ENCODE peak calls at places on chromosomes 5 and 9, in seven cellular contexts. H is fibroblast of lung, C is pancreas, W is IMR-90, K is A549, Q is tibial artery, Z is psoas muscle. X is an unnamed sample. For H3K4me1, the result is how much of the 10 kb centered on the place peaks cover.

GRCh38 chr9:4366649-4367330 is 66.9 kb upstream of the GLIS3 start:
- DNase-seq in H (peak), C (peak), W (peak), K (peak), Q (no peak), Z (no peak), X (peak)

GRCh38 chr9:130833324-130833990 is 1.6 kb upstream of the ABL1 start:
- DNase-seq in H (peak), C (no peak), W (peak), K (no peak), Q (no peak), Z (no peak), X (no peak)

GRCh38 chr9:91803143-91803940 is 146.7 kb downstream of the ROR2 start:
- DNase-seq in H (peak), C (no peak), W (peak), K (no peak), Q (no peak), Z (no peak), X (peak)

GRCh38 chr9:126956929-126957686 is 42.5 kb downstream of the RALGPS1 start:
- DNase-seq in H (peak), C (no peak), W (peak), K (peak), Q (no peak), Z (no peak), X (peak)

GRCh38 chr5:81788271-81788670 is 37.4 kb upstream of the SSBP2 start:
- DNase-seq in H (no peak), C (no peak), W (no peak), K (no peak), Q (no peak), Z (no peak), X (no peak)

GRCh38 chr9:138098116-138098907 is 220.7 kb downstream of the CACNA1B start:
- DNase-seq in H (no peak), C (no peak), W (no peak), K (no peak), Q (peak), Z (no peak), X (no peak)

GRCh38 chr5:178277866-178278265 is 45.3 kb upstream of the PHYKPL start:
- DNase-seq in H (no peak), C (no peak), W (no peak), K (no peak), Q (no peak), Z (no peak), X (no peak)

GRCh38 chr9:16275795-16276624 is 594.5 kb downstream of the BNC2 start:
- DNase-seq in H (peak), C (no peak), W (no peak), K (no peak), Q (peak), Z (peak), X (no peak)

GRCh38 chr5:160312960-160313734 is 783 bp upstream of the CCNJL start:
- DNase-seq in H (no peak), C (no peak), W (no peak), K (no peak), Q (no peak), Z (no peak), X (no peak)

GRCh38 chr5:32443541-32444190 is 874 bp downstream of the ZFR start:
- DNase-seq in H (peak), C (peak), W (peak), K (peak), Q (peak), Z (peak), X (peak)

GRCh38 chr9:133932633-133933032 is 59.5 kb downstream of the VAV2 start:
- DNase-seq in H (no peak), C (no peak), W (no peak), K (no peak), Q (no peak), Z (no peak), X (no peak)

GRCh38 chr5:75603421-75603820 is 7.8 kb upstream of the ANKDD1B start:
- DNase-seq in H (peak), C (no peak), W (peak), K (no peak), Q (no peak), Z (no peak), X (peak)

GRCh38 chr9:32264171-32264862 is 120.1 kb upstream of the ACO1 start:
- DNase-seq in H (peak), C (no peak), W (peak), K (no peak), Q (no peak), Z (no peak), X (peak)

GRCh38 chr5:65338606-65339151 is 143.0 kb downstream of the ADAMTS6 start:
- DNase-seq in H (peak), C (no peak), W (peak), K (no peak), Q (no peak), Z (peak), X (no peak)

GRCh38 chr5:60178101-60178500 is 284.6 kb upstream of the PDE4D start:
- DNase-seq in H (peak), C (no peak), W (no peak), K (no peak), Q (no peak), Z (no peak), X (no peak)

GRCh38 chr5:78628260-78629024 is 20.1 kb downstream of the LHFPL2 start:
- DNase-seq in H (peak), C (peak), W (no peak), K (no peak), Q (no peak), Z (no peak), X (no peak)

GRCh38 chr9:16559418-16560188 is 310.9 kb downstream of the BNC2 start:
- DNase-seq in H (no peak), C (no peak), W (no peak), K (no peak), Q (no peak), Z (no peak), X (no peak)

GRCh38 chr9:106755727-106756126 is 107.2 kb upstream of the ZNF462 start:
- DNase-seq in H (no peak), C (peak), W (no peak), K (no peak), Q (no peak), Z (peak), X (no peak)

GRCh38 chr5:185095-186070 is 5.9 kb upstream of the LRRC14B start:
- DNase-seq in H (no peak), C (no peak), W (no peak), K (no peak), Q (no peak), Z (peak), X (no peak)
- H3K4me1 ChIP-seq in H (under half), C (under half), W (under half), K (under half), Q (under half), Z (under half), X (under half)

GRCh38 chr5:124513216-124513615 is 233.2 kb downstream of the ZNF608 start:
- DNase-seq in H (peak), C (no peak), W (peak), K (no peak), Q (no peak), Z (no peak), X (peak)

GRCh38 chr5:124514966-124515365 is 231.5 kb downstream of the ZNF608 start:
- DNase-seq in H (no peak), C (no peak), W (no peak), K (no peak), Q (no peak), Z (no peak), X (no peak)

GRCh38 chr5:124512236-124512635 is 234.2 kb downstream of the ZNF608 start:
- DNase-seq in H (peak), C (no peak), W (peak), K (no peak), Q (no peak), Z (peak), X (peak)

GRCh38 chr5:124516567-124516966 is 229.9 kb downstream of the ZNF608 start:
- DNase-seq in H (no peak), C (no peak), W (no peak), K (no peak), Q (no peak), Z (no peak), X (no peak)

GRCh38 chr5:124515494-124516222 is 230.8 kb downstream of the ZNF608 start:
- DNase-seq in H (no peak), C (no peak), W (no peak), K (no peak), Q (no peak), Z (no peak), X (no peak)
- H3K4me1 ChIP-seq in H (under half), C (under half), W (under half), K (under half), Q (under half), Z (under half), X (under half)

DNA sequence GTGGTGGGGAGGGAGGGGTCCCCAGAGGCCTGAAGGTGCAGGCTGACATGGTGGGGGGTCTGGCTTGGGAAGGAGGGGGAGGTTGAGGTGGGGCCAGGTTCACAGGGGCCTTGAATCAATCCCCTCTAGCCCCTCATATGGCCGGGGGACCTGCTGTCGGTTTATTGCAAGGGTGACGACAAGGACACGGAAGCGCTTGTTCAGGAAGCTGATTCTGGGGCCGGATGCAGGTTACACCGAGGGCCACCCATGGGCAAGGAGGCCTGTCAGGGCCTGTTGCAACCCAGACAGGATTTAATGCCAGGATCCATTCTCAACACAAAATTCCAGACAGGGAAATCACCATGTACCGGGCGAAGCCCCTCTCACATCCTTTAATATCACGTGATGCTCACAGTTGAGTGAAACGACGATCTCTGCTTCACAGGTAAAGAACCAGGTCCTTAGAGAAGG is 41.6 kb upstream of the SYNPO start:
- DNase-seq in H (no peak), C (no peak), W (no peak), K (no peak), Q (no peak), Z (no peak), X (no peak)
- H3K4me1 ChIP-seq in H (under half), C (under half), W (under half), K (under half), Q (half or more), Z (under half), X (under half)

DNA sequence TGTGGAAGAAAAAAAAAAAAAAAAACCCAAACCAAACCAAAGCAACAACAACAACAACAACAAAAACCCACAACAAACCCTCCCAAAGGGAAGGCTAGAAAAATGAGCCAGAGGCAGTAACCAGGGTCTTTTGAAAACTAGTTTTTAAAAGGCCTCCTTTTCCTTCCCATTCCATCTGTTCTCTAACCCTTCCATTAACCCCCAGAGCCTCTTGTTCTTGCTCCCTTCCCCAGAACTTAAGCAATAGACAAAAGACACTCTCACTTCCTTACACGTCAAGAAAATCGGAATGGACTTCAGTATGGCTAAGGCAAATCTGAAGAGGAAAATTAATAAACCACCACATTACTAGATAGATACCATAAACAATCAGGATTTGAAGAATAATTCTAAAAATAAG is 292.8 kb downstream of the ARL15 start:
- DNase-seq in H (no peak), C (no peak), W (no peak), K (no peak), Q (no peak), Z (no peak), X (no peak)
- H3K4me1 ChIP-seq in H (under half), C (under half), W (under half), K (under half), Q (under half), Z (under half), X (under half)

DNA sequence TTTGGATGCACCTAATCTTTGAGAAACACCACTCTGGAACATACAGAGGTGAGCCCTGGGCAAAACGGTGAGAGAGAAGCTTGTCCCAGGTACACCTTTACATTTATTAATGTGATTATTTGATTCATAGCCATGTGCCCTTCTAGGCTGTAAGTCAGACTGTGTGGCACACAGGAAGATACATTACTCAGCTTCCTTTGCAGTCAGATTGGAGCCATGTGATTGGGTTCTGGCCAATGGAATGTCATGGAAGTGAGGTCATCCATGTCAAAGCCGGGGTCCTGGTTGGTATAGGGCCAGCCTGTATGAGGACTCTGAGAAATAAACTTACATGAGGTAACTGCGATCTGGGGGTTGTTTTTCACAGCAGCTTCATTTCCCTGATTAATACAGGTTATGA is 106.8 kb upstream of the CD180 start:
- DNase-seq in H (peak), C (no peak), W (peak), K (no peak), Q (no peak), Z (no peak), X (peak)
- H3K4me1 ChIP-seq in H (under half), C (under half), W (under half), K (under half), Q (under half), Z (under half), X (half or more)

DNA sequence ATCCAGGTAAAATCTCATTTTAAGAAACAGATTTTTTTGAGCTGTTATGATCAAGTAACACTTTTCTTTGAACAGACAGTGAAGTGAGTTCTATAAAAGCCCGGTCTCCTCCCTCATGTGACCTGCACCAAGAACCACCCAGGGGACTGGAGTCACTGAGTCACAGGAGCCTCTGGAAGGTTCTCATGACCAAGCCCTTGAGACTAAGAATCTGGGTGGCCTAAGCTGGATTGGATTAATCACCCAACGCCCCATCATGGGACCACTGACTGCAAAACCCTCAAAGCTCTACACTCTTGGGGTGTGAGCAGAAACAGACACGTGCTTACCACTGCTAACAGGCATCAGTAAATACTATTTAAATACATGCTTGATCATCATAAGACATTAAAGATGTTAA is 48.4 kb downstream of the SECISBP2 start:
- DNase-seq in H (no peak), C (no peak), W (no peak), K (no peak), Q (peak), Z (no peak), X (peak)
- H3K4me1 ChIP-seq in H (under half), C (under half), W (under half), K (under half), Q (under half), Z (under half), X (under half)

DNA sequence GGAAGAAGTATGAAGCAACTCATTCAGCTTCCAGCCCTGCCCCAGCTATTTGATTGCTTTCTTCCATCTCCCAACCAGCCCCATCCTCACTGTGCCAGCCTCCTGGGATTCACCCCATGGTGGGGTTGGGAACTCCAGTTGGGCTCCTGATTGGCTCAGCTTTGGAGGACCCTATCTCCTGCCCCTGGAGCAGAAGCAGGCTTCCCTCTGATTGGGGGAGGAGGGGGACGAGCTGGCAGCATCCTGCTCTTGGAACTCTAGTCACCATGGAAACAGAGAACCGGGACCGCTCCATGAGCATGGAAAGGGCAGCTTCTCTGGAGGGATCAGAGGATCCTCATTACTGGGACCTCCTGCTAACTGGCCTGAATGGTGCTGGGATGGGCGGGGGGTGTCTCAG is 2.6 kb downstream of the SLC6A7 start:
- DNase-seq in H (no peak), C (no peak), W (no peak), K (no peak), Q (no peak), Z (no peak), X (no peak)
- H3K4me1 ChIP-seq in H (under half), C (under half), W (under half), K (under half), Q (under half), Z (under half), X (under half)

GRCh38 chr9:77945798-77946197 is 85.8 kb downstream of the GNAQ start:
- DNase-seq in H (peak), C (no peak), W (peak), K (no peak), Q (no peak), Z (no peak), X (peak)
- H3K4me1 ChIP-seq in H (under half), C (under half), W (under half), K (under half), Q (half or more), Z (half or more), X (under half)

GRCh38 chr9:121744002-121744686 is 92.7 kb downstream of the DAB2IP start:
- DNase-seq in H (peak), C (peak), W (peak), K (peak), Q (peak), Z (peak), X (peak)
- H3K4me1 ChIP-seq in H (under half), C (under half), W (under half), K (under half), Q (half or more), Z (half or more), X (under half)